ENCODE peak calls at places on chromosome 17, in five cellular contexts. B is fibroblast of lung, N is heart left ventricle, D is AG09309, P is tibial nerve. H is an unnamed sample.

GRCh38 chr17:1329745-1330343 is 50.4 kb downstream of the TRARG1 start:
- DNase-seq in P (no peak), B (no peak), N (no peak), D (no peak), H (no peak)

GRCh38 chr17:76467366-76467765 is at the start of gene AANAT:
- DNase-seq in D (no peak), P (no peak), N (no peak), B (no peak), H (no peak)

GRCh38 chr17:5758651-5759050 is 174.3 kb upstream of the NLRP1 start:
- DNase-seq in N (no peak), D (no peak), P (no peak), B (no peak), H (peak; percentile 62)

GRCh38 chr17:47099451-47099986 is 89.6 kb downstream of the CDC27 start:
- DNase-seq in P (no peak), N (no peak), D (no peak), B (no peak), H (no peak)

GRCh38 chr17:27644586-27644985 is 13.6 kb downstream of the LGALS9 start:
- DNase-seq in P (no peak), B (peak; percentile 5), D (no peak), N (peak; percentile 59), H (peak; percentile 92)

GRCh38 chr17:64969046-64969501 is 49.8 kb upstream of the LRRC37A3 start:
- DNase-seq in D (no peak), N (no peak), P (no peak), B (no peak), H (peak; percentile 13)

GRCh38 chr17:69188064-69188463 is 40.6 kb downstream of the ABCA10 start:
- DNase-seq in N (no peak), D (no peak), P (no peak), B (no peak), H (no peak)

GRCh38 chr17:27386206-27387075 is 69.8 kb upstream of the KSR1 start:
- DNase-seq in B (no peak), P (no peak), N (no peak), D (no peak), H (peak; percentile 79)

GRCh38 chr17:35052780-35053179 is 10.7 kb downstream of the RFFL start:
- DNase-seq in P (no peak), N (no peak), D (no peak), B (no peak), H (no peak)

GRCh38 chr17:19315104-19315503 is 47.4 kb downstream of the B9D1 start:
- DNase-seq in N (no peak), P (no peak), B (no peak), D (no peak), H (no peak)

GRCh38 chr17:67779098-67779672 is 46.1 kb upstream of the BPTF start:
- DNase-seq in B (peak; percentile 81), N (peak; percentile 85), P (peak; percentile 39), D (no peak), H (no peak)

GRCh38 chr17:80916246-80916645 is 75.4 kb upstream of the CHMP6 start:
- DNase-seq in P (no peak), N (no peak), D (no peak), B (no peak), H (no peak)

GRCh38 chr17:65058151-65058550 is 1.6 kb upstream of the GNA13 start:
- DNase-seq in D (no peak), P (no peak), B (no peak), N (no peak), H (no peak)

DNA sequence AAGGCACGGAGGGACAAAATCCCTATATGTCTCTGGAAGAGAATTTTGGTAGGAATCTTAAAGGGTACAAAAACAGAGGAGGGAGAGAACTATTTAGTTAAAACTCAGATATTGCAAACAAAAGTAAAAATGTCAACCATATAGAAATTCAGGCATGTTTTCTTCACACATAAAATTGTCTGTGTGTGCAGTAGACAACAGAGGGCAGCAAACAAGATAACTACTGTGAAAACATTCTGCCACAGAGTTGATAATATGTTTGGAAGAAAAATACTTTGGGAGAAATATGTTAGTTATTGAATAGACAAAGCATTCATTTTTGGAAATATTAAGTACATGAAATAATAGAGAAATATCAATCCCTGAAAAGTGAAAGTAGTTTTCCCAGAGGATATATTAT is 56.2 kb downstream of the SNX11 start:
- DNase-seq in P (no peak), N (no peak), B (no peak), D (no peak), H (no peak)
- TF ChIP-seq CTCF in P (no peak), N (no peak), B (no peak), D (peak; percentile 14), H (no peak)

DNA sequence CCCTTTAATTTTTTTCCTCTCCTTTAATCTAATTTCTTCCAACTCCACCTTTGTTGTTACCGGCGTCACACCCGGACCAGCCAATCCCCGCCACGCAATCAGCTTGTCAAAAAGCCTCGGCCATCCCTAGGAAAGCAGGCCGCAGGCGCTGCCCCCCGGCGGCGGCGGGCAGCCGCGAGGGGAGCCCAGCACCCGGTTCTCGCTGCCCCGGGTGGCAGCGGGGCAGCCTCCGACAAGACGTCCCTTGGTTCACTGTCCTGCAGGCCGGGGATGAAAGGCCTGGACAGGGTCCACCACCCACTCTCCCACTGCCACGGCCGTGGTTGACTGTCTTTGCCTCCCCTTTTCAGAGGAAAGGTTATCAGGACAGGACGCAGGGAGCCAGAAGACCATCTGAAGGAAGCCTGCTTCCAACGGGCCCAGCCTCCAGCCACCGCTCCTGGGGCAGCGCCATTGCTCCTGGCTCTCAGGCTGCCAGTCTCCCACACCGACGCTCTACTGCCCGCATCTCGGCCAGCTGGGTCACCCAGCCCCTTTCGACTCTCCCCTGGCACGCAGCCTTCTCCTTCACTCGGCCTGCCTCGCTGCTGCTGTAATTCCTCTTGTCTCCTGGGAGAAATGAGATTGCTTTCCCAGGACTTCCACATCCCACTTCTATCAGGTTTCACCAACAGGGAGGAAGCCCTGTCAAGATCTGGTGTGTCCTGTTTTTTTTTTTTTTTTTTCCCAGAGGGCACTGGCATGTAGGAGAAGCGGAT is 2.8 kb upstream of the UBTF start:
- DNase-seq in N (peak; percentile 87), D (no peak), B (peak; percentile 77), P (peak; percentile 67), H (peak; percentile 72)
- TF ChIP-seq CTCF in N (peak; percentile 53), D (no peak), B (peak; percentile 13), P (peak; percentile 52), H (no peak)

DNA sequence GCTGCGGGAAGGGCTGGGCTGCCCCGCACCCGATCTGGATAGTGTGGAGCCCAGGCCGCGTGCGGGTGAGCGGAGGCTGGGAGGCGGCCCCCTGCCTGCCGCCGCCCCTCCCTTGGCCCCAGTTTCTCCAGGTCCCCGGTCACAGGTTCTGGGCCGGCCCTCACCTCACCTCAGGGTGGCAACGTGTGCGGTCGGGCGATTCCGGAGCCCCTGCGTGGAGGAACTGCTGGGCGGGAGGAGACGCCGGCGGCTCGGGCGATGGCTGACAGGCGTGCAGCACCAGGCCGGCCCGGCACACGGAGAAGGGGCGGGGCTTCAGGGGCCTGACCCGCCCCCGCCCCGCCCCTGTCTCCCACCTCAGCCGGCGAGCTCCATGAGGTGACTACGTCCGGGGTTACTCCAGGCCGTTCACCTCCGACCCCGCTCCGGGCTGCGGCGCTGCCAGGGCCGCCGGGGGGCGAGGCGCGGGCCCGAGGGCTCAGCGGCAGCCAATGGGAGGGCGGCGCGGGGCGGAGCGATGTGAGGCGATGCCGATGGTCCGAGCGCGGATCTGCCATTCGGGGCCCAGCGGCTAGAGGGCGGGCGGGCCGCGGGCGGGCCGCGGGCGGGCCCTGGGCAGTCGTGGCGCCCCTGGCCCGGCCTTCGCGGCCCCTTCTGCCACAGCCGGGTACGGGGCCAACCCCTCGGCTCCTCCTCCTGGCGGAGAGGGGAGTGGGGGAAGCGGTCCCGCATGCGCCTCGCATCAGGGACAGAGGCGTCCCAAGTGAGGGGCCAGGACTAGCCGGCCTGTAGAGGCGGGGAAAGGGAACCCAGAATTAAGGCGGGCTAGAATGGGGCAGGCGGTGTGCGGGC is 16.7 kb upstream of the C17orf78 start:
- DNase-seq in D (no peak), P (peak; percentile 92), N (peak; percentile 96), B (peak; percentile 95), H (peak; percentile 97)
- TF ChIP-seq CTCF in D (no peak), P (peak; percentile 77), N (peak; percentile 64), B (peak; percentile 22), H (no peak)

GRCh38 chr17:7324438-7324779 is 4.7 kb downstream of the NEURL4 start:
- DNase-seq in P (no peak), B (no peak), N (no peak), D (no peak), H (no peak)
- TF ChIP-seq CTCF in P (no peak), B (no peak), N (no peak), D (no peak), H (no peak)

GRCh38 chr17:50367401-50367800 is 5.6 kb downstream of the MRPL27 start:
- DNase-seq in D (no peak), N (no peak), P (no peak), B (no peak), H (no peak)
- TF ChIP-seq CTCF in D (no peak), N (no peak), P (no peak), B (no peak), H (no peak)

GRCh38 chr17:17394494-17394893 is 82.3 kb upstream of the MED9 start:
- DNase-seq in B (no peak), N (no peak), D (no peak), P (no peak), H (no peak)
- TF ChIP-seq CTCF in B (no peak), N (no peak), D (no peak), P (no peak), H (no peak)

GRCh38 chr17:44832821-44833220 is 2.7 kb upstream of the GJC1 start:
- DNase-seq in B (no peak), D (no peak), N (no peak), P (no peak), H (no peak)
- TF ChIP-seq CTCF in B (no peak), D (peak; percentile 20), N (no peak), P (no peak), H (no peak)

GRCh38 chr17:29565643-29566472 is 979 bp downstream of the ABHD15 start:
- DNase-seq in N (no peak), B (no peak), D (no peak), P (peak; percentile 24), H (peak; percentile 16)
- TF ChIP-seq CTCF in N (no peak), B (no peak), D (peak; percentile 1), P (no peak), H (no peak)

GRCh38 chr17:78345172-78345571 is 14.7 kb downstream of the SOCS3 start:
- DNase-seq in P (no peak), N (no peak), D (no peak), B (no peak), H (no peak)
- TF ChIP-seq CTCF in P (no peak), N (no peak), D (no peak), B (no peak), H (no peak)